ENCODE peak calls at places on chromosomes 4 and X, in seven cellular contexts. I is H9, E is IMR-90, Y is H1, C is mesendoderm, U is neuronal stem cell, X is trophoblast cell. F is an unnamed sample. For H3K79me1, the result is how much of the 10 kb centered on the place peaks cover.

GRCh38 chrX:64977830-64978229 is 1.6 kb upstream of the ZC4H2 start:
- DNase-seq in I (no peak), E (peak), Y (no peak), C (no peak), U (no peak), X (no peak), F (peak)

GRCh38 chr4:111773858-111774257 is 371.4 kb upstream of the FAM241A start:
- DNase-seq in I (no peak), E (no peak), Y (no peak), C (no peak), U (no peak), X (peak), F (peak)

GRCh38 chrX:154317391-154318000 is 21.9 kb downstream of the TKTL1 start:
- DNase-seq in I (peak), E (peak), Y (no peak), C (peak), U (no peak), X (peak), F (peak)

GRCh38 chr4:80255374-80256095 is 10.9 kb upstream of the FGF5 start:
- DNase-seq in I (no peak), E (peak), Y (no peak), C (no peak), U (no peak), X (no peak), F (no peak)

GRCh38 chrX:54178100-54178940 is 4.7 kb downstream of the FAM120C start:
- DNase-seq in I (no peak), E (peak), Y (no peak), C (no peak), U (no peak), X (peak), F (peak)

GRCh38 chr4:33302298-33302697 is 2582.1 kb downstream of the PCDH7 start:
- DNase-seq in I (no peak), E (no peak), Y (no peak), C (peak), U (no peak), X (no peak), F (peak)

GRCh38 chr4:71962622-71963264 is 69.1 kb upstream of the NPFFR2 start:
- DNase-seq in I (no peak), E (no peak), Y (no peak), C (no peak), U (no peak), X (no peak), F (no peak)

GRCh38 chrX:31038585-31039326 is 33.1 kb downstream of the FTHL17 start:
- DNase-seq in I (peak), E (peak), Y (no peak), C (peak), U (peak), X (peak), F (peak)

GRCh38 chr4:8227201-8227770 is 28.2 kb downstream of the SH3TC1 start:
- DNase-seq in I (no peak), E (no peak), Y (no peak), C (no peak), U (no peak), X (no peak), F (no peak)

GRCh38 chr4:99617374-99617773 is 40.3 kb downstream of the C4orf54 start:
- DNase-seq in I (no peak), E (no peak), Y (no peak), C (no peak), U (no peak), X (no peak), F (no peak)

GRCh38 chr4:111330786-111331185 is 707.9 kb upstream of the PITX2 start:
- DNase-seq in I (no peak), E (peak), Y (no peak), C (no peak), U (no peak), X (no peak), F (no peak)

GRCh38 chrX:17635231-17635630 is 102.1 kb upstream of the SCML1 start:
- DNase-seq in I (peak), E (peak), Y (peak), C (peak), U (peak), X (no peak), F (no peak)

GRCh38 chrX:30904186-30904585 is 15.1 kb upstream of the TAB3 start:
- DNase-seq in I (no peak), E (no peak), Y (no peak), C (no peak), U (no peak), X (no peak), F (no peak)

GRCh38 chrX:135596495-135596894 is 76.0 kb downstream of the INTS6L start:
- DNase-seq in I (peak), E (peak), Y (peak), C (peak), U (peak), X (peak), F (peak)

GRCh38 chr4:1240721-1241465 is 8.0 kb downstream of the CTBP1 start:
- DNase-seq in I (no peak), E (no peak), Y (no peak), C (no peak), U (no peak), X (no peak), F (no peak)

GRCh38 chr4:74481891-74482609 is 37.1 kb downstream of the AREG start:
- DNase-seq in I (no peak), E (no peak), Y (no peak), C (no peak), U (no peak), X (peak), F (no peak)

GRCh38 chr4:15004701-15005301 is 2.5 kb downstream of the CPEB2 start:
- DNase-seq in I (peak), E (peak), Y (no peak), C (peak), U (peak), X (peak), F (peak)

GRCh38 chr4:168119870-168120269 is 27.5 kb downstream of the ANXA10 start:
- DNase-seq in I (no peak), E (no peak), Y (no peak), C (no peak), U (no peak), X (no peak), F (no peak)

GRCh38 chrX:46573331-46573895 is at the start of gene CHST7:
- DNase-seq in I (peak), E (peak), Y (no peak), C (peak), U (peak), X (peak), F (peak)

GRCh38 chrX:64885850-64886249 is 90.4 kb downstream of the ZC4H2 start:
- DNase-seq in I (peak), E (no peak), Y (no peak), C (peak), U (no peak), X (peak), F (no peak)

GRCh38 chr4:48543796-48544195 is 53.7 kb downstream of the ZAR1 start:
- DNase-seq in I (no peak), E (peak), Y (no peak), C (no peak), U (no peak), X (no peak), F (no peak)

DNA sequence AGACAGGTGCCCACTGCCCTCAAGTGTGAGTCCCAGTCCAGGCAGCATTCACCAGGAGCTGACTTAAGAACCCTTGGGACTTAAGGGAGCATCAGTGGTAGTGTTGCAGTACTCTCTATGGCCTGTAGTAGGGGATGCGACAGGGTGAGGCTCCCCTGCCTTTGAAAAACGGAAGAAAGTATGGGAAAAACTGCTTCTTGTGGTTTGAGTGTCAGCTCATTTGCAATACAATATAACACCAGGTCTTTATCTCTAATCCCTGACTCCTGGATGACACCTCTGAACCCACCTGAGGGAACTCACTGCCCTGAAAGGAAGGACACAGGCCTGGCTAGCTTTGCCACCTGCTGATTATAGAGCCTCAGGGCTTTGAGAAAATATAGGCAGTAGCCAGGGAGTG is 176.0 kb downstream of the SMARCA1 start:
- DNase-seq in I (peak), E (no peak), Y (peak), C (peak), U (no peak), X (no peak), F (no peak)
- H2BK120ac ChIP-seq in I (no peak), E (no peak), Y (no peak), C (no peak), U (no peak), X (no peak), F (no peak)

GRCh38 chr4:9898596-9899345 is 117.3 kb downstream of the DRD5 start:
- DNase-seq in I (peak), E (peak), Y (peak), C (peak), U (peak), X (peak), F (no peak)
- H3K18ac ChIP-seq in I (no peak), E (no peak), Y (no peak), C (no peak), U (no peak), X (no peak), F (no peak)

GRCh38 chr4:55510685-55511084 is 36.0 kb downstream of the CLOCK start:
- DNase-seq in I (no peak), E (no peak), Y (no peak), C (no peak), U (no peak), X (no peak), F (no peak)
- H3K79me1 ChIP-seq in I (under half), E (under half), Y (under half), C (under half), U (under half), X (under half), F (under half)

DNA sequence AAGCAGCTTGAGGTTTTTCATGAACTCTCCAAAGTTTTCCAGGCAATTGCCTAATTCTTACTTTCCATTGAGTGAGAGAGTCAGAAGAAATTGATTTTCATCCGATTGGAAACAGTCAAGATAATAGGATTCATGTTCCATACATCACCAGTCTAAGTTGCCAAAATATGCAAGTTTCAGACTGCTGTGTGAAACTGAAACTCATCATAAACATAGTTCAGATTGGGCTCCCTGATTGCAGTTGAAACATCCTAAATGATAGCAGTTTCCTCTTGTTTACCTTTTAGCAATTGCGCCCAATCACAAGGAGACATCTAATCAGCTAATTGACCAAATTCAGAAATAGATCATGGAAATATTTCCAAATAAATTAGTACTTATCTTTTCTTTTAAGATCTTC is 56.8 kb downstream of the SPANXN4 start:
- DNase-seq in I (no peak), E (no peak), Y (no peak), C (no peak), U (no peak), X (no peak), F (no peak)
- H2BK120ac ChIP-seq in I (no peak), E (no peak), Y (no peak), C (no peak), U (no peak), X (no peak), F (no peak)

GRCh38 chrX:8627796-8628195 is 104.1 kb downstream of the ANOS1 start:
- DNase-seq in I (no peak), E (no peak), Y (no peak), C (peak), U (no peak), X (peak), F (no peak)
- H3K18ac ChIP-seq in I (no peak), E (no peak), Y (no peak), C (no peak), U (no peak), X (no peak), F (no peak)

GRCh38 chrX:104502460-104502859 is 63.5 kb upstream of the IL1RAPL2 start:
- DNase-seq in I (no peak), E (no peak), Y (no peak), C (no peak), U (no peak), X (no peak), F (no peak)
- H3K79me1 ChIP-seq in I (under half), E (under half), Y (under half), C (under half), U (under half), X (under half), F (under half)

DNA sequence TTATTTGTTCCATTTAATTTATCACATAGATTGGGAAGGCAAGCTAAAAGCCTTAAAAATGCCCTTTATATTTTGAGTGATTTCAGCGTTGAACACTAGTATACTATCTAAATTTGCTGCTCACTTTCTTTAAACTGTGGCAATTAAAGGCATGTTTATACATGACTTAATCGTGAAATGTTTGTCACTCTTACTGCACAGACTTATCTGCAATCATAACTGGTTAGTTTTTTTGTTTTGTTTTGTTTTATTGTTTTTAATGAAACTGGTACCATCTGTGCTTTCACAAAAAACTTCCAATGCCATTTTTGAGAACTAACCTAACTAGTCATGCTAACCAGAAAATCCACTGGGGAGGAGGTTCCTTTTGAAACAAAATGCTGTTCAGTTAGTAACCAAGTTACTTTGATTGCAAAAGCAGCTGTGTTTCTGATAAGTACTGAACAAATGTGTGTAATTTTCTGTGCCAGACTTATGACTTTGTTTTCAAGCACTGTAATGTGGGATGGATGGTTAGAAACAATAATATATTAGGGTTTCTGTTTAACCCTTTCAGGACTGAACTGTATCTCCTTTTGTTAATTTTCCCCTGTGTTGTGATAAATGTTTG is 56.1 kb downstream of the CCKAR start:
- DNase-seq in I (no peak), E (peak), Y (no peak), C (no peak), U (no peak), X (peak), F (no peak)
- H2BK120ac ChIP-seq in I (no peak), E (no peak), Y (no peak), C (no peak), U (no peak), X (no peak), F (no peak)

GRCh38 chr4:121702136-121702535 is 5.4 kb upstream of the ANXA5 start:
- DNase-seq in I (no peak), E (no peak), Y (no peak), C (no peak), U (no peak), X (no peak), F (no peak)
- H3K18ac ChIP-seq in I (no peak), E (no peak), Y (no peak), C (no peak), U (no peak), X (no peak), F (no peak)

GRCh38 chr4:37601527-37601926 is 84.6 kb downstream of the RELL1 start:
- DNase-seq in I (no peak), E (peak), Y (no peak), C (no peak), U (no peak), X (peak), F (peak)
- H3K79me1 ChIP-seq in I (under half), E (under half), Y (under half), C (under half), U (under half), X (under half), F (under half)